ENCODE peak calls at places on chromosomes 16 and 17, in nine cellular contexts. L is HFF-Myc, X is omental fat pad, M is IMR-90, Y is MCF 10A, C is lower leg skin, W is AG04450, F is thyroid gland, A is uterus. R is an unnamed sample.

GRCh38 chr17:53627511-53627910 is 195.2 kb upstream of the KIF2B start:
- DNase-seq in L (no peak), X (no peak), M (peak), Y (peak), C (no peak), W (no peak), F (no peak), A (no peak), R (no peak)

GRCh38 chr17:27892542-27892865 is 661 bp downstream of the LYRM9 start:
- DNase-seq in L (no peak), X (no peak), M (no peak), Y (no peak), C (no peak), W (no peak), F (no peak), A (no peak), R (no peak)

GRCh38 chr17:48791128-48792032 is 25.6 kb downstream of the TTLL6 start:
- DNase-seq in L (peak), X (peak), M (peak), Y (peak), C (peak), W (peak), F (peak), A (peak), R (peak)

GRCh38 chr17:68711858-68712257 is 110.7 kb upstream of the FAM20A start:
- DNase-seq in L (peak), X (no peak), M (peak), Y (no peak), C (no peak), W (no peak), F (no peak), A (no peak), R (no peak)

GRCh38 chr16:49350265-49351103 is 23.1 kb upstream of the C16orf78 start:
- DNase-seq in L (peak), X (peak), M (peak), Y (peak), C (peak), W (no peak), F (peak), A (peak), R (peak)

GRCh38 chr17:82534401-82534812 is 14.9 kb downstream of the FOXK2 start:
- DNase-seq in L (no peak), X (no peak), M (no peak), Y (peak), C (no peak), W (no peak), F (no peak), A (no peak), R (no peak)

GRCh38 chr16:74758801-74759200 is 15.8 kb downstream of the FA2H start:
- DNase-seq in L (no peak), X (no peak), M (no peak), Y (no peak), C (no peak), W (no peak), F (no peak), A (no peak), R (no peak)

GRCh38 chr17:33024688-33025486 is 33.2 kb downstream of the SPACA3 start:
- DNase-seq in L (no peak), X (no peak), M (no peak), Y (no peak), C (no peak), W (no peak), F (no peak), A (no peak), R (no peak)

GRCh38 chr17:17141860-17142552 is 64.1 kb downstream of the PLD6 start:
- DNase-seq in L (no peak), X (no peak), M (peak), Y (no peak), C (no peak), W (no peak), F (peak), A (no peak), R (peak)

GRCh38 chr17:58529275-58529674 is 14.8 kb upstream of the MTMR4 start:
- DNase-seq in L (no peak), X (no peak), M (no peak), Y (no peak), C (no peak), W (no peak), F (no peak), A (no peak), R (no peak)

GRCh38 chr16:17590711-17591654 is 120.2 kb upstream of the XYLT1 start:
- DNase-seq in L (no peak), X (no peak), M (no peak), Y (no peak), C (no peak), W (no peak), F (no peak), A (no peak), R (no peak)

GRCh38 chr16:3434373-3434772 is 8.9 kb downstream of the ZNF597 start:
- DNase-seq in L (no peak), X (no peak), M (no peak), Y (no peak), C (no peak), W (no peak), F (no peak), A (no peak), R (no peak)

GRCh38 chr17:48952904-48953303 is 8.3 kb upstream of the SNF8 start:
- DNase-seq in L (no peak), X (no peak), M (no peak), Y (no peak), C (no peak), W (no peak), F (no peak), A (no peak), R (peak)

GRCh38 chr17:73297934-73298861 is 13.6 kb downstream of the CDC42EP4 start:
- DNase-seq in L (no peak), X (no peak), M (no peak), Y (no peak), C (no peak), W (no peak), F (peak), A (no peak), R (no peak)

GRCh38 chr16:72921620-72922019 is 126.3 kb downstream of the ZFHX3 start:
- DNase-seq in L (no peak), X (no peak), M (peak), Y (no peak), C (no peak), W (no peak), F (no peak), A (peak), R (peak)

GRCh38 chr17:49469831-49470568 is 25.1 kb upstream of the NGFR start:
- DNase-seq in L (no peak), X (no peak), M (no peak), Y (no peak), C (no peak), W (no peak), F (no peak), A (no peak), R (no peak)

GRCh38 chr17:81831957-81832607 is 1.0 kb downstream of the MCRIP1 start:
- DNase-seq in L (no peak), X (no peak), M (peak), Y (no peak), C (no peak), W (no peak), F (peak), A (no peak), R (peak)

GRCh38 chr16:84453061-84453752 is 51.3 kb downstream of the MEAK7 start:
- DNase-seq in L (no peak), X (peak), M (no peak), Y (no peak), C (peak), W (no peak), F (peak), A (no peak), R (no peak)

GRCh38 chr16:14350081-14350480 is 279.0 kb downstream of the MRTFB start:
- DNase-seq in L (no peak), X (no peak), M (no peak), Y (no peak), C (no peak), W (no peak), F (no peak), A (no peak), R (no peak)

GRCh38 chr17:72008236-72008874 is 112.5 kb upstream of the SOX9 start:
- DNase-seq in L (no peak), X (no peak), M (peak), Y (peak), C (no peak), W (no peak), F (no peak), A (no peak), R (peak)

GRCh38 chr16:79656537-79657115 is 56.1 kb upstream of the MAF start:
- DNase-seq in L (no peak), X (no peak), M (no peak), Y (no peak), C (no peak), W (no peak), F (peak), A (no peak), R (no peak)

GRCh38 chr17:10754109-10754508 is 24.3 kb upstream of the TMEM220 start:
- DNase-seq in L (no peak), X (no peak), M (peak), Y (peak), C (no peak), W (no peak), F (peak), A (no peak), R (peak)

GRCh38 chr17:12940699-12941098 is 77.1 kb downstream of the ELAC2 start:
- DNase-seq in L (no peak), X (no peak), M (no peak), Y (no peak), C (no peak), W (no peak), F (no peak), A (no peak), R (no peak)

DNA sequence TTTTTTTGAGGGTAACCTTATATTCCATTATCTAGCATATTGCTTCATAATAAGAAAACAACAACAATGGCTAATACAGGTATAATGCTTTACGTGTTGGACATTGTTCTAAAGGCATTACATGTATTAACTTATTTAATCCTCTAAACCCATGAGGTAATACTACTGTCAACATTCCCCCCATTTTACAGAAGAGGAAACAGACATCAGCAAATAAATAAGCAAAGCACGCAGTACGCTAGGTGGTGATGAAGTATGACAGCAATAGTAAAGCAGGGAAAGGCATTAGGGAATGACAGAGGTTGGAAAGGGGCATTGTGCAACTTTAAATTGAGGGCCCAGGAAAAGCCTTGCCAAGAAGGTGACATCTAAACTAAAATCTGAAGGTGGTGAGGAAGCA is 4.6 kb downstream of the ANKRD40 start:
- DNase-seq in L (no peak), X (no peak), M (no peak), Y (no peak), C (no peak), W (no peak), F (no peak), A (no peak), R (no peak)
- TF ChIP-seq CTCF in L (no peak), X (no peak), M (no peak), Y (no peak), C (no peak), W (no peak), F (no peak), A (no peak), R (no peak)

GRCh38 chr16:85719605-85720318 is 31.0 kb upstream of the GINS2 start:
- DNase-seq in L (no peak), X (no peak), M (no peak), Y (no peak), C (no peak), W (no peak), F (no peak), A (no peak), R (no peak)

GRCh38 chr16:85720319-85720637 is 30.6 kb downstream of the C16orf74 start:
- DNase-seq in L (no peak), X (no peak), M (no peak), Y (peak), C (no peak), W (no peak), F (no peak), A (no peak), R (no peak)

GRCh38 chr16:85717393-85718152 is 28.8 kb upstream of the GINS2 start:
- DNase-seq in L (peak), X (no peak), M (peak), Y (peak), C (peak), W (no peak), F (peak), A (peak), R (peak)

GRCh38 chr16:85718153-85718477 is 29.4 kb upstream of the GINS2 start:
- DNase-seq in L (no peak), X (no peak), M (no peak), Y (no peak), C (no peak), W (no peak), F (no peak), A (no peak), R (no peak)

DNA sequence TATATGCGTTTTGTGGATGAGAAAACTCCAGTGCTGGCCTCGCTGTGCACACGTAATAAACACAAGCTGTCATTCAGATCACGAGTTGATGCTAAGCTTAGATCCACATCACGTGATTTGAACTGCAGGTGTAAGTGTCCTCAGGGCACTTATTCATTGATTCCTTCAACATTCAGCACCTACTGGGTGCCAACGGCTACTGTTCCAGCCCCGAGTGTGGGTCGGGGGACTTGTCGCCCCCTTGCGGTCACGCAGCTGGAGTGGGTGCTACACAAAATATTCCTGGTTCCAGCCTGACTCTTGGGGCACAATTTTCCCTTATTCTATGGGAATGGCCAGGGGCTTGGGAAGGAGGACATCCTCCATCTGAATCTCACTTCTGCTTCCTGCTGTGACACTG is 29.9 kb upstream of the GINS2 start:
- DNase-seq in L (no peak), X (no peak), M (no peak), Y (peak), C (no peak), W (no peak), F (no peak), A (no peak), R (no peak)
- TF ChIP-seq CTCF in L (peak), X (no peak), M (peak), Y (peak), C (no peak), W (peak), F (no peak), A (no peak), R (peak)

GRCh38 chr16:66699898-66700297 is 3.4 kb upstream of the CMTM4 start:
- DNase-seq in L (no peak), X (no peak), M (no peak), Y (no peak), C (no peak), W (no peak), F (no peak), A (no peak), R (no peak)

GRCh38 chr16:66701061-66701460 is 4.5 kb upstream of the CMTM4 start:
- DNase-seq in L (no peak), X (no peak), M (no peak), Y (no peak), C (no peak), W (no peak), F (no peak), A (no peak), R (no peak)

GRCh38 chr16:66703359-66704215 is 7.0 kb upstream of the CMTM4 start:
- DNase-seq in L (no peak), X (no peak), M (no peak), Y (no peak), C (no peak), W (no peak), F (peak), A (no peak), R (no peak)

GRCh38 chr16:66698046-66698445 is 1.5 kb upstream of the CMTM4 start:
- DNase-seq in L (no peak), X (no peak), M (no peak), Y (no peak), C (no peak), W (no peak), F (no peak), A (no peak), R (no peak)

GRCh38 chr16:66701516-66701915 is 5.0 kb upstream of the CMTM4 start:
- DNase-seq in L (no peak), X (no peak), M (no peak), Y (no peak), C (no peak), W (no peak), F (no peak), A (no peak), R (no peak)
- TF ChIP-seq CTCF in L (no peak), X (no peak), M (no peak), Y (no peak), C (no peak), W (no peak), F (no peak), A (no peak), R (no peak)

GRCh38 chr16:55323637-55324490 is at the start of gene IRX6:
- DNase-seq in L (no peak), X (no peak), M (no peak), Y (peak), C (peak), W (no peak), F (peak), A (no peak), R (no peak)
- TF ChIP-seq CTCF in L (peak), X (no peak), M (no peak), Y (peak), C (no peak), W (no peak), F (no peak), A (no peak), R (peak)

GRCh38 chr17:29384901-29385300 is 5.3 kb upstream of the TAOK1 start:
- DNase-seq in L (no peak), X (no peak), M (no peak), Y (no peak), C (no peak), W (no peak), F (no peak), A (no peak), R (no peak)
- TF ChIP-seq CTCF in L (no peak), X (no peak), M (no peak), Y (peak), C (no peak), W (no peak), F (no peak), A (no peak), R (peak)

DNA sequence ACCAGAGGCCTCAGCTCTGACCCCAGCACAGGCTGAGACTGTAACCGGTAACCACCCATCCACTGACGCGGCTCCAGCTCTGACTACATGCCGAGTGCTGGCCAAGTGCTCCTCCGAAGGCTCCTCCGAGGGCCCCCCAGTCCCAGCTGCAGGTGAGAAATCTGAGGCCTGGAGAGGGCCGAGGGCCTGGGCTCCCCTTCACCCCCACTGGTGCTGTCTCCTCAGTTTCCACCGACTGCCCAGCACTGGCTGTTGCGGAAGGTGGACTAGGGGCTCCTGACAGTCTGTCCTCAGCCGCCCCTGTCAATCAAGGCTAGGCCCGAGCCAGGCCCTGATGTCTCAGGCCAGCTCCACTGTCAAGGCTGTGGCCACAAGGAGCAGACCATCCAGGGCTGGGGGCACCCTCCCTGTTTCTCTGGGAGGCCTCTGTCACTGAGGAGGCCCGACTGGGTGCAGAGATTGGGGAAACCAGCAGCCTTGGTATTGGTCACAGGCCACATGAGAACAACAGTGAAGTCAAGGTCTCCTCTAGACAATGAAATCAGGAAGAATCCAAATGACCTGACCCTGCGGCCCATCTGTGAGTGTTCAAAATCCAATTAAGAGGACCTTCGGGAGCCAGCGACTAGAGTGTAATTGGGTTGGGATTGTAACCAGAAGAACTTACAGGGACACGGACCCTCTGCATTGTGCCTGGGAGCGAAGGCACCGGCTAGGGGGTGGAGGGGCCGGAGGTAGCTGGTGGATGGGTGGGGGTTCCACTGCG is 5.1 kb downstream of the TMEM235 start:
- DNase-seq in L (no peak), X (no peak), M (no peak), Y (no peak), C (no peak), W (no peak), F (no peak), A (no peak), R (no peak)
- TF ChIP-seq CTCF in L (no peak), X (no peak), M (no peak), Y (no peak), C (no peak), W (no peak), F (no peak), A (no peak), R (no peak)

DNA sequence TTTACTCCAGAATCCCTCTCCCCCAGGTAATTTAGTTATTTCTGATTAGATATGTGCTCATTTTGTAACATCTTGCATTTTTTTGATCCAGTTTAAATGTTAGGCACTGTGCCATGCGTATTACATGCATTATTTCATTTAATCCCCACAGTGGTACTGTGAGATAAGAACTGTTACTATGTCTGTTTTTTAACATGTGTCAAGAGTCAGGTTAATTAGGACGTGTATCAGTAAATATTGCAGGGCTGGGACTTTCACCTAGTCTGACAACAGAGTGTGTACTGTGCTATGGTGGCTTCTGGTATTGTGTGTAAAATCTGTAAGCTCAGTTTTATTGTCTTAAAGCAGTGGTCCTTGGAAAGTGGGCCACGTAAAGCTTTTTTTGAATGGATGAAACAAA is 10.6 kb downstream of the RSPRY1 start:
- DNase-seq in L (no peak), X (no peak), M (no peak), Y (no peak), C (no peak), W (no peak), F (no peak), A (no peak), R (no peak)
- TF ChIP-seq CTCF in L (no peak), X (no peak), M (no peak), Y (no peak), C (no peak), W (no peak), F (no peak), A (no peak), R (no peak)

GRCh38 chr17:67422887-67423286 is 45.8 kb downstream of the PITPNC1 start:
- DNase-seq in L (no peak), X (no peak), M (no peak), Y (peak), C (no peak), W (no peak), F (no peak), A (no peak), R (no peak)
- TF ChIP-seq CTCF in L (no peak), X (no peak), M (no peak), Y (no peak), C (no peak), W (no peak), F (no peak), A (no peak), R (no peak)

R was measured in brain microvascular endothelial cell.